ENCODE peak calls at places on chromosomes 1 and 21, in four cellular contexts. One of them, this sample, is unnamed.

GRCh38 chr1:150106331-150106730 is 38.8 kb downstream of the VPS45 start:
- DNase-seq in GM06990: no peak
- DNase-seq in thoracic aorta: no peak
- DNase-seq in kidney: no peak
- DNase-seq in this sample: no peak

GRCh38 chr1:164689672-164690655 is 131.0 kb downstream of the PBX1 start:
- DNase-seq in thoracic aorta: no peak
- DNase-seq in GM06990: no peak
- DNase-seq in kidney: no peak
- DNase-seq in this sample: no peak

GRCh38 chr21:37546949-37547614 is 180.5 kb downstream of the DYRK1A start:
- DNase-seq in GM06990: no peak
- DNase-seq in thoracic aorta: no peak
- DNase-seq in kidney: no peak
- DNase-seq in this sample: no peak

GRCh38 chr1:99465176-99465900 is 180.6 kb upstream of the PALMD start:
- DNase-seq in thoracic aorta: no peak
- DNase-seq in GM06990: no peak
- DNase-seq in kidney: no peak
- DNase-seq in this sample: no peak

GRCh38 chr1:17596186-17596585 is 56.7 kb downstream of the ARHGEF10L start:
- DNase-seq in GM06990: no peak
- DNase-seq in kidney: no peak
- DNase-seq in thoracic aorta: no peak
- DNase-seq in this sample: no peak

GRCh38 chr1:178500091-178500770 is 3.5 kb upstream of the CLEC20A start:
- DNase-seq in GM06990: no peak
- DNase-seq in kidney: no peak
- DNase-seq in thoracic aorta: no peak
- DNase-seq in this sample: peak; percentile 14

GRCh38 chr1:110189181-110189580 is 20.9 kb upstream of the KCNC4 start:
- DNase-seq in GM06990: no peak
- DNase-seq in thoracic aorta: no peak
- DNase-seq in kidney: no peak
- DNase-seq in this sample: no peak

GRCh38 chr1:114033219-114033706 is 54.0 kb downstream of the OLFML3 start:
- DNase-seq in GM06990: no peak
- DNase-seq in kidney: no peak
- DNase-seq in thoracic aorta: no peak
- DNase-seq in this sample: no peak

GRCh38 chr21:36700295-36700960 is 1.5 kb downstream of the SIM2 start:
- DNase-seq in GM06990: no peak
- DNase-seq in thoracic aorta: no peak
- DNase-seq in kidney: no peak
- DNase-seq in this sample: no peak

GRCh38 chr1:246602194-246602593 is 35.9 kb downstream of the CNST start:
- DNase-seq in kidney: no peak
- DNase-seq in GM06990: no peak
- DNase-seq in thoracic aorta: no peak
- DNase-seq in this sample: no peak

GRCh38 chr1:202807367-202807925 is 775 bp downstream of the KDM5B start:
- DNase-seq in kidney: peak; percentile 80
- DNase-seq in thoracic aorta: no peak
- DNase-seq in GM06990: peak; percentile 51
- DNase-seq in this sample: peak; percentile 67

GRCh38 chr1:8182034-8182761 is 135.7 kb upstream of the SLC45A1 start:
- DNase-seq in kidney: peak; percentile 10
- DNase-seq in thoracic aorta: no peak
- DNase-seq in GM06990: peak; percentile 44
- DNase-seq in this sample: no peak

GRCh38 chr1:7497107-7497637 is 273.9 kb upstream of the VAMP3 start:
- DNase-seq in kidney: no peak
- DNase-seq in GM06990: no peak
- DNase-seq in thoracic aorta: no peak
- DNase-seq in this sample: no peak

GRCh38 chr1:206606867-206607266 is 5.4 kb downstream of the EIF2D start:
- DNase-seq in thoracic aorta: no peak
- DNase-seq in GM06990: no peak
- DNase-seq in kidney: no peak
- DNase-seq in this sample: no peak

GRCh38 chr1:206604861-206605260 is 7.4 kb downstream of the EIF2D start:
- DNase-seq in thoracic aorta: no peak
- DNase-seq in GM06990: no peak
- DNase-seq in kidney: no peak
- DNase-seq in this sample: no peak

GRCh38 chr1:206609229-206609991 is 2.9 kb downstream of the EIF2D start:
- DNase-seq in GM06990: peak; percentile 72
- DNase-seq in thoracic aorta: no peak
- DNase-seq in kidney: no peak
- DNase-seq in this sample: no peak

GRCh38 chr1:206612129-206612876 is at the start of gene EIF2D:
- DNase-seq in kidney: peak; percentile 98
- DNase-seq in thoracic aorta: peak; percentile 66
- DNase-seq in GM06990: peak; percentile 93
- DNase-seq in this sample: peak; percentile 90

DNA sequence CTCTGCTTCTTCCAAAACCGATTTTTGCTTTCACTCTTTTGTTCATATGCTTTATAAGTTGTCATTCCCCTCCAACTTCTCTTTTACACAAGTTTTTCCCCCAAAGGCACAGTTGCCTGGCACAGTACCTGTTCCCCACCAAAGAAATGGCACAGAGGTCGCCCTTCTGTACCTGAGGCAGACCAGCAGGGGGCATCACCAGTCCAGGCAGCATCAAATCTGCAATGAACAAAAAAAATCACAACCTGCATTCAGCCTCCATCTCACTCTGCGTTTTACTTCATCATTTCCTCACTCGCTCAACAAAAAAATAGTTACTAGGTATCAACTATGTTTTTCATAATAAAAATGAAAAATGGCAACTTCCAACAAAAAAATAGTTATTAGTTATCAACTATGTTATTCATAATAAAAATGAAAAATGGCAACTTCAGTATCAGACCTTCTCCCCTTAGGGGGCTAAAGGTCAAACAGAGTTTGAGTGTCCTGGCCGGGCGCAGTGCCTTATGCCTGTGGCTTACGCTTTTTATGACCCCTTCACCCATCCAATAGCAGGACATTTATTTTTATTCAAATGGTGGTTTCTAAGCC is 4.1 kb downstream of the EIF2D start:
- DNase-seq in kidney: no peak
- DNase-seq in thoracic aorta: no peak
- DNase-seq in GM06990: no peak
- DNase-seq in this sample: no peak
- H3K36me3 ChIP-seq in kidney: peaks cover 23% of the 10 kb centered on the region
- H3K36me3 ChIP-seq in thoracic aorta: peaks cover 24% of the 10 kb centered on the region
- H3K36me3 ChIP-seq in GM06990: peaks cover 7% of the 10 kb centered on the region
- H3K36me3 ChIP-seq in this sample: peaks cover 75% of the 10 kb centered on the region

GRCh38 chr1:19115082-19115808 is 94.8 kb downstream of the UBR4 start:
- DNase-seq in GM06990: no peak
- DNase-seq in thoracic aorta: no peak
- DNase-seq in kidney: no peak
- DNase-seq in this sample: no peak
- H3K36me3 ChIP-seq in GM06990: peaks cover 54% of the 10 kb centered on the region
- H3K36me3 ChIP-seq in thoracic aorta: peaks cover 92% of the 10 kb centered on the region
- H3K36me3 ChIP-seq in kidney: peaks cover 94% of the 10 kb centered on the region
- H3K36me3 ChIP-seq in this sample: peaks cover 100% of the 10 kb centered on the region

GRCh38 chr1:66920543-66920942 is 4.1 kb downstream of the DNAI4 start:
- DNase-seq in GM06990: no peak
- DNase-seq in thoracic aorta: no peak
- DNase-seq in kidney: no peak
- DNase-seq in this sample: no peak
- H3K36me3 ChIP-seq in GM06990: no peaks in the 10 kb centered on the region
- H3K36me3 ChIP-seq in thoracic aorta: no peaks in the 10 kb centered on the region
- H3K36me3 ChIP-seq in kidney: no peaks in the 10 kb centered on the region
- H3K36me3 ChIP-seq in this sample: no peaks in the 10 kb centered on the region

GRCh38 chr1:43386676-43387075 is 2.9 kb downstream of the MED8 start:
- DNase-seq in kidney: no peak
- DNase-seq in thoracic aorta: no peak
- DNase-seq in GM06990: no peak
- DNase-seq in this sample: no peak
- H3K36me3 ChIP-seq in kidney: peaks cover 49% of the 10 kb centered on the region
- H3K36me3 ChIP-seq in thoracic aorta: peaks cover 44% of the 10 kb centered on the region
- H3K36me3 ChIP-seq in GM06990: peaks cover 18% of the 10 kb centered on the region
- H3K36me3 ChIP-seq in this sample: peaks cover 44% of the 10 kb centered on the region

DNA sequence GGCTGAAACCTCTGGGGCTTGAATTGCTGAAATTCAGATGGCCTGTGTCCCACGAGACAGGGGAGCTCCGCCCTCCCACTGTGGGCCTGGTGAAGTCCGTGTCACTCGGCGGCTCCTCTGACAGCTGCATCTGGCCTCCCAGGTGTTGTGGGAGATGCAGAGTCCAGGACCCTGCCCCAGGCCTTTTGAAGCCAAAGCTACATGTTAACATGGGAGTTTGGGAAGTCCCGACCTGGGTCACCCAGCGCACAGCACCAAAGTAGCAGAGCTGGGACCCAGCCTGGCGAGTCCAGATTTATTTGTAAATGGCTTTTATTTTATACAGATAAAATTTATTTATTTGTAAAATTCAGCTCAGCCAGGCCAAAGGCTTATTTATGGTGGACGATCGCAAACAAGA is 28.9 kb downstream of the SLC37A1 start:
- DNase-seq in GM06990: no peak
- DNase-seq in kidney: no peak
- DNase-seq in thoracic aorta: no peak
- DNase-seq in this sample: no peak
- H3K36me3 ChIP-seq in GM06990: peaks cover 27% of the 10 kb centered on the region
- H3K36me3 ChIP-seq in kidney: no peaks in the 10 kb centered on the region
- H3K36me3 ChIP-seq in thoracic aorta: peaks cover 9% of the 10 kb centered on the region
- H3K36me3 ChIP-seq in this sample: peaks cover 37% of the 10 kb centered on the region

DNA sequence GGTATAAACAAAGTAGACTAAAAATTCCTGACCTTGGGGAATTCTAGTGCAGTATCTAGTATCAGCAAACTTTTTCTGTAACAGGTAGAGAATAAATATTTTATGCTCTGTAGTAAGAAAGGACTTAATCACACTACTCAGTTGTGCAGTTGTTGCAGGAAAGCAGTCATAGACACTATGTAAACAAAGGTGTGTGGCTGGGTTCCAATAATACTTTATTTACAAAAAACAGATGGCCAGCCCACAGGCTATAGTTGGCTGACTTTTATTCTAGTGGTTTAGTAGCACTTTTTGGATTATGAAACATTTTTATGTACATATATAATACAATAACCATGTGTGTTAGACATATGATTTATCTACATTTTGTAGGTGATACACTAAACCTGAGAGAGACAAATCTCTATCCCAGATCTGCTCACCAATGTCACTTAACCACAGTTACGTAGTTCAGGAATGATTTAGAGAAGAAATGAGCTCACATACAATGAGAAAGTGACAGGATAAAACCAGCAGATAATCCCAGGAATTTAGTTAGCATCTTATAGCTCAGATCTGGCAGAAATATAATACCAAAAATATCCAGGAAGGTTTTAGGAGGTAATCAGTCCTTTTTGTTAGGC is 56.1 kb downstream of the MIER1 start:
- DNase-seq in kidney: no peak
- DNase-seq in thoracic aorta: no peak
- DNase-seq in GM06990: no peak
- DNase-seq in this sample: no peak
- H3K36me3 ChIP-seq in kidney: peaks cover 3% of the 10 kb centered on the region
- H3K36me3 ChIP-seq in thoracic aorta: peaks cover 21% of the 10 kb centered on the region
- H3K36me3 ChIP-seq in GM06990: peaks cover 1% of the 10 kb centered on the region
- H3K36me3 ChIP-seq in this sample: peaks cover 79% of the 10 kb centered on the region

GRCh38 chr1:39317910-39318633 is 113.6 kb downstream of the MACF1 start:
- DNase-seq in thoracic aorta: no peak
- DNase-seq in GM06990: no peak
- DNase-seq in kidney: no peak
- DNase-seq in this sample: no peak

GRCh38 chr1:39326836-39327235 is 122.3 kb downstream of the MACF1 start:
- DNase-seq in thoracic aorta: no peak
- DNase-seq in GM06990: no peak
- DNase-seq in kidney: no peak
- DNase-seq in this sample: no peak

GRCh38 chr1:39322431-39322830 is 117.9 kb downstream of the MACF1 start:
- DNase-seq in GM06990: no peak
- DNase-seq in kidney: no peak
- DNase-seq in thoracic aorta: no peak
- DNase-seq in this sample: no peak

GRCh38 chr1:39317111-39317510 is 112.6 kb downstream of the MACF1 start:
- DNase-seq in GM06990: no peak
- DNase-seq in kidney: no peak
- DNase-seq in thoracic aorta: no peak
- DNase-seq in this sample: no peak

DNA sequence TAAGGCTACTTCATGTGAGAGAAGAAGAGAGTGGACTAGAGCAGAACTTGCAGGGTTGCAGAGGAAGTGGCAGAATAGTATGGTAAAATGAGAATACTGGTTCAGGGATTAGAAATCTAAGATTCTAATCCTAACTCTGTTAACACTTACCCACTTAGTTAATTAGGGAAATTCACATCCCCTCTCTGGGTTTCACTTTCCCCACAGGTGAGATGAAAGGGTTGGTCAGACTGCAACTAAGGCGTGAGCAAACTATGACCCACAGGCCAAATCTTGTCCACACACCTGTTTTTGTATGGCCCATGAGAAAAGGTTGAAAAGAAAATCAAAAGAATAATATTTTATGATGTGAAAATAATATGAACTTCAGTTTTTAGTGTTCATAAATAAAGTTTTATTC is 117.5 kb downstream of the MACF1 start:
- DNase-seq in thoracic aorta: no peak
- DNase-seq in kidney: no peak
- DNase-seq in GM06990: peak; percentile 29
- DNase-seq in this sample: no peak
- H3K36me3 ChIP-seq in thoracic aorta: peaks cover 76% of the 10 kb centered on the region
- H3K36me3 ChIP-seq in kidney: peaks cover 76% of the 10 kb centered on the region
- H3K36me3 ChIP-seq in GM06990: peaks cover 24% of the 10 kb centered on the region
- H3K36me3 ChIP-seq in this sample: peaks cover 92% of the 10 kb centered on the region

GRCh38 chr1:16149146-16149545 is 6.7 kb downstream of the EPHA2 start:
- DNase-seq in GM06990: no peak
- DNase-seq in thoracic aorta: no peak
- DNase-seq in kidney: no peak
- DNase-seq in this sample: no peak
- H3K36me3 ChIP-seq in GM06990: no peaks in the 10 kb centered on the region
- H3K36me3 ChIP-seq in thoracic aorta: peaks cover 6% of the 10 kb centered on the region
- H3K36me3 ChIP-seq in kidney: peaks cover 30% of the 10 kb centered on the region
- H3K36me3 ChIP-seq in this sample: peaks cover 19% of the 10 kb centered on the region